ENCODE peak calls at places on chromosomes 7 and 10, in nine cellular contexts. M is ACHN; X is MM.1S; D is stimulated activated CD4-positive, alpha-beta T cell treated with anti-CD3 and anti-CD28 coated beads, TNF-alpha, amount 100 ng/mL, for 24 hours; N is neuronal stem cell; Y is head of caudate nucleus; E is NCI-H524 treated with DMSO at 0.1 percent for 48 hours; S is astrocyte of the spinal cord; A is GM20000. O is an unnamed sample.

GRCh38 chr7:26627871-26628270 is 236.5 kb downstream of the SKAP2 start:
- DNase-seq in Y (peak; percentile 27), S (no peak), D (no peak), E (no peak), A (no peak), X (no peak), M (no peak), N (no peak), O (no peak)

GRCh38 chr10:125172694-125173093 is 12.3 kb upstream of the CTBP2 start:
- DNase-seq in Y (no peak), D (no peak), E (no peak), N (no peak), A (no peak), M (no peak), X (no peak), S (no peak), O (no peak)

GRCh38 chr7:17131060-17131345 is 167.4 kb upstream of the AHR start:
- DNase-seq in E (no peak), M (no peak), A (no peak), X (no peak), S (no peak), N (no peak), D (no peak), Y (no peak), O (no peak)

GRCh38 chr10:63883861-63884260 is 362.7 kb downstream of the REEP3 start:
- DNase-seq in E (no peak), Y (no peak), D (no peak), X (no peak), N (no peak), S (no peak), A (no peak), M (no peak), O (no peak)

GRCh38 chr7:37491919-37492694 is 43.4 kb upstream of the ELMO1 start:
- DNase-seq in M (no peak), S (no peak), D (no peak), N (peak; percentile 50), E (no peak), Y (no peak), A (no peak), X (no peak), O (no peak)

GRCh38 chr10:35916791-35917190 is 274.7 kb upstream of the FZD8 start:
- DNase-seq in M (no peak), D (no peak), Y (no peak), E (no peak), S (peak; percentile 38), X (no peak), N (no peak), A (no peak), O (no peak)

GRCh38 chr7:155188821-155189599 is 108.7 kb upstream of the INSIG1 start:
- DNase-seq in N (no peak), X (no peak), Y (no peak), M (no peak), A (no peak), S (no peak), E (peak; percentile 5), D (no peak), O (peak; percentile 27)

GRCh38 chr10:18501198-18501597 is 150.2 kb downstream of the NSUN6 start:
- DNase-seq in X (peak; percentile 87), A (peak; percentile 20), M (peak; percentile 74), Y (peak; percentile 20), S (peak; percentile 31), E (no peak), N (no peak), D (no peak), O (peak; percentile 35)

GRCh38 chr10:12466701-12467100 is 117.4 kb downstream of the CAMK1D start:
- DNase-seq in N (no peak), E (peak; percentile 55), A (no peak), M (peak; percentile 35), D (no peak), S (no peak), X (no peak), Y (no peak), O (no peak)

GRCh38 chr10:104080762-104081161 is 4.9 kb downstream of the COL17A1 start:
- DNase-seq in M (peak; percentile 44), Y (peak; percentile 11), A (peak; percentile 34), S (no peak), X (peak; percentile 42), N (peak; percentile 47), E (no peak), D (no peak), O (peak; percentile 62)

GRCh38 chr7:150876817-150877526 is 24.7 kb downstream of the AOC1 start:
- DNase-seq in N (peak; percentile 80), A (peak; percentile 68), S (peak; percentile 55), Y (peak; percentile 73), E (peak; percentile 67), M (peak; percentile 87), X (peak; percentile 32), D (no peak), O (peak; percentile 41)

O was measured in epithelial cell of esophagus.